ENCODE peak calls at places on chromosome 17, in nine cellular contexts. X is HCEC 1CT; W is pons; G is activated CD4-positive, CD25-positive, alpha-beta regulatory T cell; U is uterus; C is stimulated activated CD4-positive, alpha-beta T cell treated with anti-CD3 and anti-CD28 coated beads, Interleukin-4, amount 100 ng/mL, for 1 hour; T is GM20000; F is fibroblast of mammary gland; Q is activated CD4-positive, alpha-beta T cell treated with anti-CD3 and anti-CD28 coated beads, Interleukin-2, amount 50 U/mL, for 1 hour. Y is an unnamed sample.

GRCh38 chr17:45429338-45430005 is 3.2 kb downstream of the ARHGAP27 start:
- DNase-seq in X (no peak), W (no peak), G (no peak), U (no peak), C (no peak), T (no peak), F (no peak), Q (no peak), Y (no peak)

GRCh38 chr17:4555863-4556646 is 871 bp upstream of the MYBBP1A start:
- DNase-seq in X (no peak), W (no peak), G (no peak), U (no peak), C (no peak), T (no peak), F (no peak), Q (no peak), Y (no peak)

GRCh38 chr17:75668489-75668888 is 1.4 kb downstream of the SAP30BP start:
- DNase-seq in X (no peak), W (no peak), G (no peak), U (no peak), C (no peak), T (no peak), F (no peak), Q (no peak), Y (no peak)

GRCh38 chr17:72602517-72603345 is 481.9 kb downstream of the SOX9 start:
- DNase-seq in X (peak; percentile 77), W (no peak), G (no peak), U (no peak), C (no peak), T (no peak), F (peak; percentile 76), Q (no peak), Y (no peak)

GRCh38 chr17:8822401-8823035 is 23.4 kb upstream of the MFSD6L start:
- DNase-seq in X (no peak), W (no peak), G (no peak), U (no peak), C (no peak), T (no peak), F (no peak), Q (no peak), Y (no peak)

GRCh38 chr17:63843387-63844292 is 1.2 kb upstream of the SMARCD2 start:
- DNase-seq in X (peak; percentile 83), W (peak; percentile 62), G (no peak), U (peak; percentile 52), C (no peak), T (peak; percentile 62), F (peak; percentile 86), Q (peak; percentile 18), Y (peak; percentile 53)

GRCh38 chr17:16661217-16661616 is 7.6 kb upstream of the ZNF624 start:
- DNase-seq in X (no peak), W (no peak), G (no peak), U (no peak), C (no peak), T (no peak), F (no peak), Q (no peak), Y (no peak)

GRCh38 chr17:51441431-51441830 is 181.1 kb downstream of the UTP18 start:
- DNase-seq in X (no peak), W (no peak), G (no peak), U (no peak), C (no peak), T (no peak), F (no peak), Q (no peak), Y (no peak)

GRCh38 chr17:68288375-68288774 is 2.6 kb downstream of the SLC16A6 start:
- DNase-seq in X (peak; percentile 43), W (no peak), G (no peak), U (no peak), C (no peak), T (peak; percentile 72), F (no peak), Q (no peak), Y (peak; percentile 64)